ENCODE peak calls at places on chromosomes 11 and 22, in five cellular contexts. One of them, this sample, is unnamed.

GRCh38 chr11:7520011-7520942 is 6.5 kb downstream of the PPFIBP2 start:
- DNase-seq in activated T-helper 1 cell treated with Interleukin-2 at 50 U/mL for 16 hours: no peak
- DNase-seq in SHP77: no peak
- DNase-seq in activated CD8-positive, alpha-beta memory T cell treated with anti-CD3 and anti-CD28 coated beads for 1 hour: no peak
- DNase-seq in activated CD4-positive, alpha-beta T cell treated with anti-CD3 and anti-CD28 coated beads, Interleukin-2, amount 10 ng/mL, durations not matched to agents 7 days and 5 days: no peak
- DNase-seq in this sample: no peak

GRCh38 chr11:19718976-19719375 is 6.3 kb downstream of the NAV2 start:
- DNase-seq in SHP77: no peak
- DNase-seq in activated CD8-positive, alpha-beta memory T cell treated with anti-CD3 and anti-CD28 coated beads for 1 hour: no peak
- DNase-seq in activated T-helper 1 cell treated with Interleukin-2 at 50 U/mL for 16 hours: no peak
- DNase-seq in activated CD4-positive, alpha-beta T cell treated with anti-CD3 and anti-CD28 coated beads, Interleukin-2, amount 10 ng/mL, durations not matched to agents 7 days and 5 days: no peak
- DNase-seq in this sample: no peak

GRCh38 chr11:64186205-64187165 is 514 bp downstream of the STIP1 start:
- DNase-seq in SHP77: no peak
- DNase-seq in activated CD8-positive, alpha-beta memory T cell treated with anti-CD3 and anti-CD28 coated beads for 1 hour: no peak
- DNase-seq in activated CD4-positive, alpha-beta T cell treated with anti-CD3 and anti-CD28 coated beads, Interleukin-2, amount 10 ng/mL, durations not matched to agents 7 days and 5 days: peak
- DNase-seq in activated T-helper 1 cell treated with Interleukin-2 at 50 U/mL for 16 hours: no peak
- DNase-seq in this sample: no peak

GRCh38 chr11:115324569-115325432 is 179.4 kb downstream of the CADM1 start:
- DNase-seq in activated CD4-positive, alpha-beta T cell treated with anti-CD3 and anti-CD28 coated beads, Interleukin-2, amount 10 ng/mL, durations not matched to agents 7 days and 5 days: peak
- DNase-seq in activated CD8-positive, alpha-beta memory T cell treated with anti-CD3 and anti-CD28 coated beads for 1 hour: no peak
- DNase-seq in SHP77: peak
- DNase-seq in activated T-helper 1 cell treated with Interleukin-2 at 50 U/mL for 16 hours: no peak
- DNase-seq in this sample: no peak

GRCh38 chr11:71420455-71421241 is 27.5 kb downstream of the DHCR7 start:
- DNase-seq in activated CD8-positive, alpha-beta memory T cell treated with anti-CD3 and anti-CD28 coated beads for 1 hour: no peak
- DNase-seq in SHP77: peak
- DNase-seq in activated CD4-positive, alpha-beta T cell treated with anti-CD3 and anti-CD28 coated beads, Interleukin-2, amount 10 ng/mL, durations not matched to agents 7 days and 5 days: peak
- DNase-seq in activated T-helper 1 cell treated with Interleukin-2 at 50 U/mL for 16 hours: no peak
- DNase-seq in this sample: no peak

GRCh38 chr22:23098718-23099524 is 28.6 kb downstream of the GNAZ start:
- DNase-seq in activated CD4-positive, alpha-beta T cell treated with anti-CD3 and anti-CD28 coated beads, Interleukin-2, amount 10 ng/mL, durations not matched to agents 7 days and 5 days: no peak
- DNase-seq in activated CD8-positive, alpha-beta memory T cell treated with anti-CD3 and anti-CD28 coated beads for 1 hour: no peak
- DNase-seq in SHP77: no peak
- DNase-seq in activated T-helper 1 cell treated with Interleukin-2 at 50 U/mL for 16 hours: no peak
- DNase-seq in this sample: no peak

GRCh38 chr22:46293591-46294260 is 2.9 kb upstream of the GTSE1 start:
- DNase-seq in activated CD8-positive, alpha-beta memory T cell treated with anti-CD3 and anti-CD28 coated beads for 1 hour: no peak
- DNase-seq in activated T-helper 1 cell treated with Interleukin-2 at 50 U/mL for 16 hours: no peak
- DNase-seq in activated CD4-positive, alpha-beta T cell treated with anti-CD3 and anti-CD28 coated beads, Interleukin-2, amount 10 ng/mL, durations not matched to agents 7 days and 5 days: no peak
- DNase-seq in SHP77: no peak
- DNase-seq in this sample: no peak

GRCh38 chr11:47523491-47524199 is 29.3 kb downstream of the CELF1 start:
- DNase-seq in SHP77: no peak
- DNase-seq in activated CD4-positive, alpha-beta T cell treated with anti-CD3 and anti-CD28 coated beads, Interleukin-2, amount 10 ng/mL, durations not matched to agents 7 days and 5 days: peak
- DNase-seq in activated CD8-positive, alpha-beta memory T cell treated with anti-CD3 and anti-CD28 coated beads for 1 hour: no peak
- DNase-seq in activated T-helper 1 cell treated with Interleukin-2 at 50 U/mL for 16 hours: no peak
- DNase-seq in this sample: no peak

GRCh38 chr11:15967166-15967565 is 389.2 kb downstream of the SOX6 start:
- DNase-seq in SHP77: peak
- DNase-seq in activated T-helper 1 cell treated with Interleukin-2 at 50 U/mL for 16 hours: no peak
- DNase-seq in activated CD8-positive, alpha-beta memory T cell treated with anti-CD3 and anti-CD28 coated beads for 1 hour: no peak
- DNase-seq in activated CD4-positive, alpha-beta T cell treated with anti-CD3 and anti-CD28 coated beads, Interleukin-2, amount 10 ng/mL, durations not matched to agents 7 days and 5 days: no peak
- DNase-seq in this sample: no peak

GRCh38 chr22:43831561-43832392 is 19.7 kb upstream of the EFCAB6 start:
- DNase-seq in SHP77: no peak
- DNase-seq in activated T-helper 1 cell treated with Interleukin-2 at 50 U/mL for 16 hours: no peak
- DNase-seq in activated CD8-positive, alpha-beta memory T cell treated with anti-CD3 and anti-CD28 coated beads for 1 hour: no peak
- DNase-seq in activated CD4-positive, alpha-beta T cell treated with anti-CD3 and anti-CD28 coated beads, Interleukin-2, amount 10 ng/mL, durations not matched to agents 7 days and 5 days: no peak
- DNase-seq in this sample: no peak

GRCh38 chr22:50622723-50623327 is 5.1 kb downstream of the ARSA start:
- DNase-seq in activated T-helper 1 cell treated with Interleukin-2 at 50 U/mL for 16 hours: no peak
- DNase-seq in activated CD8-positive, alpha-beta memory T cell treated with anti-CD3 and anti-CD28 coated beads for 1 hour: no peak
- DNase-seq in activated CD4-positive, alpha-beta T cell treated with anti-CD3 and anti-CD28 coated beads, Interleukin-2, amount 10 ng/mL, durations not matched to agents 7 days and 5 days: no peak
- DNase-seq in SHP77: peak
- DNase-seq in this sample: no peak

GRCh38 chr22:36641902-36642640 is 61.5 kb downstream of the CACNG2 start:
- DNase-seq in activated CD8-positive, alpha-beta memory T cell treated with anti-CD3 and anti-CD28 coated beads for 1 hour: no peak
- DNase-seq in SHP77: no peak
- DNase-seq in activated T-helper 1 cell treated with Interleukin-2 at 50 U/mL for 16 hours: no peak
- DNase-seq in activated CD4-positive, alpha-beta T cell treated with anti-CD3 and anti-CD28 coated beads, Interleukin-2, amount 10 ng/mL, durations not matched to agents 7 days and 5 days: no peak
- DNase-seq in this sample: no peak

GRCh38 chr22:44225091-44225689 is 44.5 kb downstream of the PARVG start:
- DNase-seq in activated CD4-positive, alpha-beta T cell treated with anti-CD3 and anti-CD28 coated beads, Interleukin-2, amount 10 ng/mL, durations not matched to agents 7 days and 5 days: no peak
- DNase-seq in activated T-helper 1 cell treated with Interleukin-2 at 50 U/mL for 16 hours: no peak
- DNase-seq in activated CD8-positive, alpha-beta memory T cell treated with anti-CD3 and anti-CD28 coated beads for 1 hour: no peak
- DNase-seq in SHP77: no peak
- DNase-seq in this sample: no peak

GRCh38 chr22:19523240-19524169 is 705 bp downstream of the CLDN5 start:
- DNase-seq in activated CD4-positive, alpha-beta T cell treated with anti-CD3 and anti-CD28 coated beads, Interleukin-2, amount 10 ng/mL, durations not matched to agents 7 days and 5 days: no peak
- DNase-seq in SHP77: no peak
- DNase-seq in activated T-helper 1 cell treated with Interleukin-2 at 50 U/mL for 16 hours: no peak
- DNase-seq in activated CD8-positive, alpha-beta memory T cell treated with anti-CD3 and anti-CD28 coated beads for 1 hour: no peak
- DNase-seq in this sample: no peak

GRCh38 chr11:2590951-2591754 is 108.6 kb downstream of the KCNQ1OT1 start:
- DNase-seq in activated CD8-positive, alpha-beta memory T cell treated with anti-CD3 and anti-CD28 coated beads for 1 hour: no peak
- DNase-seq in SHP77: no peak
- DNase-seq in activated T-helper 1 cell treated with Interleukin-2 at 50 U/mL for 16 hours: no peak
- DNase-seq in activated CD4-positive, alpha-beta T cell treated with anti-CD3 and anti-CD28 coated beads, Interleukin-2, amount 10 ng/mL, durations not matched to agents 7 days and 5 days: no peak
- DNase-seq in this sample: no peak

GRCh38 chr11:1749787-1750351 is 526 bp downstream of the IFITM10 start:
- DNase-seq in activated CD8-positive, alpha-beta memory T cell treated with anti-CD3 and anti-CD28 coated beads for 1 hour: no peak
- DNase-seq in activated T-helper 1 cell treated with Interleukin-2 at 50 U/mL for 16 hours: no peak
- DNase-seq in activated CD4-positive, alpha-beta T cell treated with anti-CD3 and anti-CD28 coated beads, Interleukin-2, amount 10 ng/mL, durations not matched to agents 7 days and 5 days: no peak
- DNase-seq in SHP77: no peak
- DNase-seq in this sample: no peak

GRCh38 chr11:127862406-127862805 is 725.0 kb downstream of the ETS1 start:
- DNase-seq in activated T-helper 1 cell treated with Interleukin-2 at 50 U/mL for 16 hours: no peak
- DNase-seq in SHP77: no peak
- DNase-seq in activated CD8-positive, alpha-beta memory T cell treated with anti-CD3 and anti-CD28 coated beads for 1 hour: no peak
- DNase-seq in activated CD4-positive, alpha-beta T cell treated with anti-CD3 and anti-CD28 coated beads, Interleukin-2, amount 10 ng/mL, durations not matched to agents 7 days and 5 days: no peak
- DNase-seq in this sample: no peak

GRCh38 chr11:122796128-122796717 is 42.1 kb upstream of the CRTAM start:
- DNase-seq in activated CD8-positive, alpha-beta memory T cell treated with anti-CD3 and anti-CD28 coated beads for 1 hour: peak
- DNase-seq in activated T-helper 1 cell treated with Interleukin-2 at 50 U/mL for 16 hours: peak
- DNase-seq in activated CD4-positive, alpha-beta T cell treated with anti-CD3 and anti-CD28 coated beads, Interleukin-2, amount 10 ng/mL, durations not matched to agents 7 days and 5 days: peak
- DNase-seq in SHP77: no peak
- DNase-seq in this sample: no peak

GRCh38 chr11:123434911-123435310 is 4.8 kb downstream of the GRAMD1B start:
- DNase-seq in activated CD4-positive, alpha-beta T cell treated with anti-CD3 and anti-CD28 coated beads, Interleukin-2, amount 10 ng/mL, durations not matched to agents 7 days and 5 days: no peak
- DNase-seq in activated T-helper 1 cell treated with Interleukin-2 at 50 U/mL for 16 hours: no peak
- DNase-seq in activated CD8-positive, alpha-beta memory T cell treated with anti-CD3 and anti-CD28 coated beads for 1 hour: no peak
- DNase-seq in SHP77: no peak
- DNase-seq in this sample: no peak

GRCh38 chr11:17703951-17704350 is 15.4 kb upstream of the MYOD1 start:
- DNase-seq in activated CD4-positive, alpha-beta T cell treated with anti-CD3 and anti-CD28 coated beads, Interleukin-2, amount 10 ng/mL, durations not matched to agents 7 days and 5 days: no peak
- DNase-seq in activated T-helper 1 cell treated with Interleukin-2 at 50 U/mL for 16 hours: no peak
- DNase-seq in activated CD8-positive, alpha-beta memory T cell treated with anti-CD3 and anti-CD28 coated beads for 1 hour: no peak
- DNase-seq in SHP77: no peak
- DNase-seq in this sample: no peak

GRCh38 chr11:65780770-65781151 is at the start of gene AP5B1:
- DNase-seq in activated CD4-positive, alpha-beta T cell treated with anti-CD3 and anti-CD28 coated beads, Interleukin-2, amount 10 ng/mL, durations not matched to agents 7 days and 5 days: peak
- DNase-seq in activated CD8-positive, alpha-beta memory T cell treated with anti-CD3 and anti-CD28 coated beads for 1 hour: peak
- DNase-seq in SHP77: peak
- DNase-seq in activated T-helper 1 cell treated with Interleukin-2 at 50 U/mL for 16 hours: peak
- DNase-seq in this sample: no peak

GRCh38 chr11:133342453-133342852 is 189.8 kb downstream of the OPCML start:
- DNase-seq in activated T-helper 1 cell treated with Interleukin-2 at 50 U/mL for 16 hours: no peak
- DNase-seq in activated CD8-positive, alpha-beta memory T cell treated with anti-CD3 and anti-CD28 coated beads for 1 hour: no peak
- DNase-seq in activated CD4-positive, alpha-beta T cell treated with anti-CD3 and anti-CD28 coated beads, Interleukin-2, amount 10 ng/mL, durations not matched to agents 7 days and 5 days: no peak
- DNase-seq in SHP77: no peak
- DNase-seq in this sample: no peak

This sample was measured in SIG-M5.